ENCODE peak calls at places on chromosome 16, in eight cellular contexts. S is activated CD8-positive, alpha-beta memory T cell treated with anti-CD3 and anti-CD28 coated beads for 24 hours; X is fibroblast of lung; O is hepatic stellate cell; A is WTC11; Q is mammary epithelial cell; M is CD4-positive, alpha-beta T cell; Y is stimulated activated naive B cell treated with anti-CD40 and anti-IgM and Interleukin-4, amounts not matched to agents 10 μg/mL and 1 μg/mL and 100 μg/mL, for 72 hours. E is an unnamed sample.

GRCh38 chr16:71929048-71929447 is 33.7 kb downstream of the IST1 start:
- DNase-seq in S (no peak), X (peak), O (peak), A (no peak), Q (no peak), M (no peak), Y (no peak), E (peak)

GRCh38 chr16:78695371-78695770 is 595.9 kb downstream of the WWOX start:
- DNase-seq in S (no peak), X (no peak), O (no peak), A (no peak), Q (no peak), M (no peak), Y (no peak), E (no peak)

GRCh38 chr16:468072-468821 is 42.8 kb downstream of the RAB11FIP3 start:
- DNase-seq in S (no peak), X (no peak), O (no peak), A (no peak), Q (no peak), M (no peak), Y (no peak), E (no peak)

GRCh38 chr16:2535644-2536021 is 2.2 kb upstream of the PDPK1 start:
- DNase-seq in S (no peak), X (peak), O (no peak), A (no peak), Q (no peak), M (no peak), Y (no peak), E (no peak)

GRCh38 chr16:88458039-88458772 is 5.1 kb downstream of the ZFPM1 start:
- DNase-seq in S (no peak), X (no peak), O (no peak), A (no peak), Q (no peak), M (no peak), Y (no peak), E (no peak)

GRCh38 chr16:27430923-27431484 is 29.0 kb downstream of the IL21R start:
- DNase-seq in S (peak), X (peak), O (no peak), A (no peak), Q (no peak), M (no peak), Y (peak), E (no peak)

GRCh38 chr16:52488837-52489289 is 58.1 kb downstream of the TOX3 start:
- DNase-seq in S (no peak), X (no peak), O (no peak), A (no peak), Q (no peak), M (no peak), Y (no peak), E (no peak)

GRCh38 chr16:80586476-80586875 is 45.7 kb downstream of the DYNLRB2 start:
- DNase-seq in S (no peak), X (peak), O (no peak), A (no peak), Q (no peak), M (no peak), Y (no peak), E (no peak)

GRCh38 chr16:70713342-70713741 is 27.5 kb upstream of the MTSS2 start:
- DNase-seq in S (no peak), X (no peak), O (no peak), A (no peak), Q (no peak), M (no peak), Y (no peak), E (no peak)

GRCh38 chr16:50505714-50506542 is 42.3 kb upstream of the NKD1 start:
- DNase-seq in S (peak), X (no peak), O (no peak), A (peak), Q (no peak), M (no peak), Y (no peak), E (no peak)

GRCh38 chr16:85211247-85211910 is 99.1 kb upstream of the CIBAR2 start:
- DNase-seq in S (no peak), X (peak), O (peak), A (no peak), Q (peak), M (no peak), Y (no peak), E (no peak)

GRCh38 chr16:72740346-72740745 is 307.6 kb downstream of the ZFHX3 start:
- DNase-seq in S (no peak), X (peak), O (no peak), A (no peak), Q (no peak), M (no peak), Y (no peak), E (no peak)

GRCh38 chr16:21130811-21131210 is 19.8 kb downstream of the DNAH3 start:
- DNase-seq in S (no peak), X (no peak), O (no peak), A (no peak), Q (no peak), M (no peak), Y (no peak), E (no peak)

GRCh38 chr16:75244225-75244792 is 7.1 kb downstream of the BCAR1 start:
- DNase-seq in S (no peak), X (peak), O (no peak), A (no peak), Q (no peak), M (no peak), Y (no peak), E (no peak)

GRCh38 chr16:68074850-68075249 is 10.3 kb upstream of the NFATC3 start:
- DNase-seq in S (no peak), X (no peak), O (no peak), A (no peak), Q (no peak), M (peak), Y (peak), E (no peak)